ENCODE peak calls at places on chromosomes 11 and 22, in five cellular contexts. One of them, this sample, is unnamed.

GRCh38 chr22:25360891-25361645 is 141.6 kb downstream of the CRYBB2 start:
- DNase-seq in A549: no peak
- DNase-seq in stomach: no peak
- DNase-seq in suprapubic skin: peak
- DNase-seq in ovary: no peak
- DNase-seq in this sample: no peak

GRCh38 chr22:38781033-38781432 is 12.9 kb downstream of the DNAL4 start:
- DNase-seq in A549: no peak
- DNase-seq in stomach: no peak
- DNase-seq in suprapubic skin: no peak
- DNase-seq in ovary: no peak
- DNase-seq in this sample: no peak

GRCh38 chr11:36386411-36386810 is 90.3 kb downstream of the PRR5L start:
- DNase-seq in A549: no peak
- DNase-seq in stomach: no peak
- DNase-seq in suprapubic skin: no peak
- DNase-seq in ovary: no peak
- DNase-seq in this sample: no peak

GRCh38 chr11:131924001-131924400 is 553.6 kb downstream of the NTM start:
- DNase-seq in A549: no peak
- DNase-seq in stomach: no peak
- DNase-seq in suprapubic skin: no peak
- DNase-seq in ovary: no peak
- DNase-seq in this sample: no peak

GRCh38 chr11:1502168-1502955 is 15.8 kb upstream of the MOB2 start:
- DNase-seq in A549: no peak
- DNase-seq in stomach: no peak
- DNase-seq in suprapubic skin: no peak
- DNase-seq in ovary: no peak
- DNase-seq in this sample: no peak

GRCh38 chr11:96384156-96384555 is 5.6 kb downstream of the CCDC82 start:
- DNase-seq in A549: no peak
- DNase-seq in stomach: no peak
- DNase-seq in suprapubic skin: no peak
- DNase-seq in ovary: no peak
- DNase-seq in this sample: no peak

GRCh38 chr22:45284705-45285305 is at the start of gene UPK3A:
- DNase-seq in A549: no peak
- DNase-seq in stomach: peak
- DNase-seq in suprapubic skin: no peak
- DNase-seq in ovary: peak
- DNase-seq in this sample: no peak

GRCh38 chr22:48864748-48865147 is 962.9 kb downstream of the BRD1 start:
- DNase-seq in A549: no peak
- DNase-seq in stomach: no peak
- DNase-seq in suprapubic skin: peak
- DNase-seq in ovary: no peak
- DNase-seq in this sample: no peak

GRCh38 chr22:38784035-38784434 is 9.9 kb downstream of the DNAL4 start:
- DNase-seq in A549: no peak
- DNase-seq in stomach: no peak
- DNase-seq in suprapubic skin: no peak
- DNase-seq in ovary: no peak
- DNase-seq in this sample: no peak

GRCh38 chr11:11409916-11410315 is 56.9 kb upstream of the CSNK2A3 start:
- DNase-seq in A549: no peak
- DNase-seq in stomach: no peak
- DNase-seq in suprapubic skin: no peak
- DNase-seq in ovary: peak
- DNase-seq in this sample: no peak

GRCh38 chr11:86469491-86470388 is 95.1 kb downstream of the CCDC81 start:
- DNase-seq in A549: no peak
- DNase-seq in stomach: no peak
- DNase-seq in suprapubic skin: no peak
- DNase-seq in ovary: peak
- DNase-seq in this sample: no peak

GRCh38 chr11:91239359-91239758 is 985.3 kb upstream of the FAT3 start:
- DNase-seq in A549: no peak
- DNase-seq in stomach: no peak
- DNase-seq in suprapubic skin: no peak
- DNase-seq in ovary: no peak
- DNase-seq in this sample: no peak

GRCh38 chr11:128336203-128336602 is 251.2 kb downstream of the ETS1 start:
- DNase-seq in A549: peak
- DNase-seq in stomach: peak
- DNase-seq in suprapubic skin: no peak
- DNase-seq in ovary: no peak
- DNase-seq in this sample: peak

GRCh38 chr11:69130586-69131566 is 24.9 kb upstream of the SMIM38 start:
- DNase-seq in A549: no peak
- DNase-seq in stomach: peak
- DNase-seq in suprapubic skin: no peak
- DNase-seq in ovary: no peak
- DNase-seq in this sample: peak

GRCh38 chr11:48028909-48029685 is 48.7 kb downstream of the PTPRJ start:
- DNase-seq in A549: no peak
- DNase-seq in stomach: no peak
- DNase-seq in suprapubic skin: no peak
- DNase-seq in ovary: no peak
- DNase-seq in this sample: no peak

GRCh38 chr11:69694781-69695180 is 9.0 kb downstream of the FGF19 start:
- DNase-seq in A549: no peak
- DNase-seq in stomach: no peak
- DNase-seq in suprapubic skin: no peak
- DNase-seq in ovary: no peak
- DNase-seq in this sample: no peak

GRCh38 chr22:36362819-36363377 is 24.9 kb downstream of the MYH9 start:
- DNase-seq in A549: no peak
- DNase-seq in stomach: no peak
- DNase-seq in suprapubic skin: no peak
- DNase-seq in ovary: no peak
- DNase-seq in this sample: no peak

GRCh38 chr22:39727541-39727940 is 157.0 kb downstream of the CACNA1I start:
- DNase-seq in A549: peak
- DNase-seq in stomach: no peak
- DNase-seq in suprapubic skin: peak
- DNase-seq in ovary: no peak
- DNase-seq in this sample: no peak

GRCh38 chr11:62508336-62509058 is 38.1 kb downstream of the AHNAK start:
- DNase-seq in A549: peak
- DNase-seq in stomach: peak
- DNase-seq in suprapubic skin: peak
- DNase-seq in ovary: peak
- DNase-seq in this sample: peak

GRCh38 chr22:36343720-36344105 is 44.1 kb downstream of the MYH9 start:
- DNase-seq in A549: no peak
- DNase-seq in stomach: peak
- DNase-seq in suprapubic skin: no peak
- DNase-seq in ovary: no peak
- DNase-seq in this sample: no peak

GRCh38 chr11:3221408-3222002 is 2.9 kb upstream of the MRGPRG start:
- DNase-seq in A549: no peak
- DNase-seq in stomach: peak
- DNase-seq in suprapubic skin: no peak
- DNase-seq in ovary: no peak
- DNase-seq in this sample: no peak

GRCh38 chr11:1852885-1853284 is at the start of gene LSP1:
- DNase-seq in A549: no peak
- DNase-seq in stomach: peak
- DNase-seq in suprapubic skin: no peak
- DNase-seq in ovary: no peak
- DNase-seq in this sample: no peak

GRCh38 chr22:36727110-36727509 is 23.6 kb upstream of the CACNG2 start:
- DNase-seq in A549: no peak
- DNase-seq in stomach: no peak
- DNase-seq in suprapubic skin: peak
- DNase-seq in ovary: no peak
- DNase-seq in this sample: no peak

GRCh38 chr11:71474141-71474770 is 21.3 kb downstream of the NADSYN1 start:
- DNase-seq in A549: no peak
- DNase-seq in stomach: no peak
- DNase-seq in suprapubic skin: no peak
- DNase-seq in ovary: no peak
- DNase-seq in this sample: no peak

GRCh38 chr11:19419813-19420212 is 179.1 kb upstream of the E2F8 start:
- DNase-seq in A549: peak
- DNase-seq in stomach: no peak
- DNase-seq in suprapubic skin: no peak
- DNase-seq in ovary: no peak
- DNase-seq in this sample: no peak

GRCh38 chr11:118565062-118565461 is 669 bp downstream of the IFT46 start:
- DNase-seq in A549: no peak
- DNase-seq in stomach: no peak
- DNase-seq in suprapubic skin: no peak
- DNase-seq in ovary: no peak
- DNase-seq in this sample: no peak

GRCh38 chr22:46653596-46653995 is 33.4 kb downstream of the GRAMD4 start:
- DNase-seq in A549: no peak
- DNase-seq in stomach: no peak
- DNase-seq in suprapubic skin: no peak
- DNase-seq in ovary: no peak
- DNase-seq in this sample: no peak

GRCh38 chr22:48188211-48188845 is 1425.9 kb downstream of the TBC1D22A start:
- DNase-seq in A549: peak
- DNase-seq in stomach: no peak
- DNase-seq in suprapubic skin: no peak
- DNase-seq in ovary: no peak
- DNase-seq in this sample: no peak

GRCh38 chr22:27801197-27801615 is 350 bp downstream of the MN1 start:
- DNase-seq in A549: peak
- DNase-seq in stomach: peak
- DNase-seq in suprapubic skin: no peak
- DNase-seq in ovary: peak
- DNase-seq in this sample: no peak
- TF ChIP-seq EP300 in A549: no peak
- TF ChIP-seq EP300 in stomach: no peak
- TF ChIP-seq EP300 in suprapubic skin: no peak
- TF ChIP-seq EP300 in ovary: no peak
- TF ChIP-seq EP300 in this sample: no peak

DNA sequence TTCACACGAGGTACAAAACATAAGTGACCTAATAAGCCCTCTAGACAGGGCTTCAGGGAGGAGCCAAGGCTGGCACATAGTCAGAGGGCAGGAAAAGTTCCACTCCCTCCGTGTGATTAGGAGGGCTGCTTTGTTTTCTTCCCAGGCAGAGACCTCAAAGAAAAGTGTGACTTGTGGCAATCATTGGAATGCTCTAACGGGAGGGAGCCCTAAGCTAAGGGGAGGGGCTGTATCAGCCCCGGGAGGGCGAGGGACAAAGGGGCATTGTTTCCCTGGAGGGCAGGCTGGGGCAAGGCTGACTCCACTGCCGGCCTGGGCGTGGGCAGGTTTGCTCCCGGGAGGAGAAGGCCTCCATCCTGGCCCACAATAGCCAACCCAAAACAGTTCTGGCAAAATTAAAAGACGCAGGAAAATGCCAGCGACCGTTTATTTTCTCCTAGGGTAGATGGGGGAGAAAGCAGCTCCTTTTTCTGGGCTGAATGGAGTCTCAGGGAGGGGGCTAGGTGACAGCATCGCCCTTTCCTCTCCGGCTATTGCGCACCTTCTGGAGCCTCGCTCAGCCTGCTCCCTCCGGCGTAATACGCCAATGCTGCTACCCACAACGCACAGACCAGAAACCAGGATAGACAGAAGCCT is 60.1 kb downstream of the ENDOD1 start:
- DNase-seq in A549: no peak
- DNase-seq in stomach: peak
- DNase-seq in suprapubic skin: no peak
- DNase-seq in ovary: no peak
- DNase-seq in this sample: no peak
- TF ChIP-seq POLR2A in A549: no peak
- TF ChIP-seq POLR2A in stomach: no peak
- TF ChIP-seq POLR2A in suprapubic skin: no peak
- TF ChIP-seq POLR2A in ovary: no peak
- TF ChIP-seq POLR2A in this sample: peak

GRCh38 chr22:19980766-19981165 is 35.9 kb downstream of the ARVCF start:
- DNase-seq in A549: no peak
- DNase-seq in stomach: no peak
- DNase-seq in suprapubic skin: no peak
- DNase-seq in ovary: no peak
- DNase-seq in this sample: no peak
- TF ChIP-seq EP300 in A549: no peak
- TF ChIP-seq EP300 in stomach: no peak
- TF ChIP-seq EP300 in suprapubic skin: no peak
- TF ChIP-seq EP300 in ovary: no peak
- TF ChIP-seq EP300 in this sample: no peak

GRCh38 chr11:7673724-7674434 is 579 bp upstream of the CYB5R2 start:
- DNase-seq in A549: no peak
- DNase-seq in stomach: peak
- DNase-seq in suprapubic skin: no peak
- DNase-seq in ovary: peak
- DNase-seq in this sample: peak
- TF ChIP-seq POLR2A in A549: no peak
- TF ChIP-seq POLR2A in stomach: no peak
- TF ChIP-seq POLR2A in suprapubic skin: no peak
- TF ChIP-seq POLR2A in ovary: no peak
- TF ChIP-seq POLR2A in this sample: no peak

GRCh38 chr22:21634081-21634480 is 1.5 kb downstream of the CCDC116 start:
- DNase-seq in A549: no peak
- DNase-seq in stomach: no peak
- DNase-seq in suprapubic skin: no peak
- DNase-seq in ovary: no peak
- DNase-seq in this sample: no peak

GRCh38 chr22:21632931-21633330 is 371 bp downstream of the CCDC116 start:
- DNase-seq in A549: no peak
- DNase-seq in stomach: no peak
- DNase-seq in suprapubic skin: no peak
- DNase-seq in ovary: no peak
- DNase-seq in this sample: no peak

GRCh38 chr22:21633481-21633880 is 921 bp downstream of the CCDC116 start:
- DNase-seq in A549: no peak
- DNase-seq in stomach: no peak
- DNase-seq in suprapubic skin: no peak
- DNase-seq in ovary: no peak
- DNase-seq in this sample: no peak

GRCh38 chr22:21631025-21631424 is 1.2 kb upstream of the YDJC start:
- DNase-seq in A549: no peak
- DNase-seq in stomach: no peak
- DNase-seq in suprapubic skin: no peak
- DNase-seq in ovary: no peak
- DNase-seq in this sample: no peak

GRCh38 chr22:21632237-21632895 is at the start of gene CCDC116:
- DNase-seq in A549: peak
- DNase-seq in stomach: peak
- DNase-seq in suprapubic skin: no peak
- DNase-seq in ovary: no peak
- DNase-seq in this sample: no peak
- TF ChIP-seq EP300 in A549: no peak
- TF ChIP-seq EP300 in stomach: no peak
- TF ChIP-seq EP300 in suprapubic skin: no peak
- TF ChIP-seq EP300 in ovary: no peak
- TF ChIP-seq EP300 in this sample: no peak